ENCODE peak calls at places on chromosomes 4 and X, in eight cellular contexts. One of them, this sample, is unnamed.

GRCh38 chr4:142236268-142236667 is 599.9 kb downstream of the IL15 start:
- DNase-seq in adipocyte: no peak
- DNase-seq in pancreas: no peak
- DNase-seq in lung: no peak
- DNase-seq in neural progenitor cell: no peak
- DNase-seq in tibial nerve: no peak
- DNase-seq in IMR-90: peak; percentile 20
- DNase-seq in uterus: no peak
- DNase-seq in this sample: no peak

GRCh38 chr4:7204656-7205387 is 12.5 kb downstream of the SORCS2 start:
- DNase-seq in adipocyte: no peak
- DNase-seq in pancreas: peak; percentile 23
- DNase-seq in lung: no peak
- DNase-seq in neural progenitor cell: no peak
- DNase-seq in tibial nerve: no peak
- DNase-seq in IMR-90: no peak
- DNase-seq in uterus: no peak
- DNase-seq in this sample: no peak

GRCh38 chr4:28229092-28229491 is 1368.5 kb downstream of the STIM2 start:
- DNase-seq in adipocyte: peak; percentile 44
- DNase-seq in pancreas: no peak
- DNase-seq in lung: no peak
- DNase-seq in neural progenitor cell: peak; percentile 62
- DNase-seq in tibial nerve: no peak
- DNase-seq in IMR-90: peak; percentile 78
- DNase-seq in uterus: no peak
- DNase-seq in this sample: no peak

GRCh38 chr4:132065940-132066495 is 1083.1 kb upstream of the PCDH10 start:
- DNase-seq in adipocyte: peak; percentile 30
- DNase-seq in pancreas: no peak
- DNase-seq in lung: no peak
- DNase-seq in neural progenitor cell: no peak
- DNase-seq in tibial nerve: no peak
- DNase-seq in IMR-90: peak; percentile 71
- DNase-seq in uterus: no peak
- DNase-seq in this sample: no peak

GRCh38 chr4:4395849-4396627 is 9.1 kb downstream of the NSG1 start:
- DNase-seq in adipocyte: peak; percentile 20
- DNase-seq in pancreas: no peak
- DNase-seq in lung: no peak
- DNase-seq in neural progenitor cell: peak; percentile 91
- DNase-seq in tibial nerve: no peak
- DNase-seq in IMR-90: peak; percentile 53
- DNase-seq in uterus: no peak
- DNase-seq in this sample: peak; percentile 45

GRCh38 chr4:42428036-42428435 is 30.7 kb downstream of the SHISA3 start:
- DNase-seq in adipocyte: no peak
- DNase-seq in pancreas: no peak
- DNase-seq in lung: no peak
- DNase-seq in neural progenitor cell: no peak
- DNase-seq in tibial nerve: no peak
- DNase-seq in IMR-90: no peak
- DNase-seq in uterus: no peak
- DNase-seq in this sample: no peak

GRCh38 chr4:15648600-15648999 is 6.6 kb downstream of the FBXL5 start:
- DNase-seq in adipocyte: no peak
- DNase-seq in pancreas: no peak
- DNase-seq in lung: no peak
- DNase-seq in neural progenitor cell: no peak
- DNase-seq in tibial nerve: no peak
- DNase-seq in IMR-90: no peak
- DNase-seq in uterus: no peak
- DNase-seq in this sample: no peak

GRCh38 chrX:24026403-24026801 is 584 bp downstream of the KLHL15 start:
- DNase-seq in adipocyte: peak; percentile 37
- DNase-seq in pancreas: no peak
- DNase-seq in lung: no peak
- DNase-seq in neural progenitor cell: peak; percentile 23
- DNase-seq in tibial nerve: no peak
- DNase-seq in IMR-90: no peak
- DNase-seq in uterus: no peak
- DNase-seq in this sample: no peak

GRCh38 chrX:37357436-37357835 is 8.3 kb downstream of the PRRG1 start:
- DNase-seq in adipocyte: no peak
- DNase-seq in pancreas: no peak
- DNase-seq in lung: no peak
- DNase-seq in neural progenitor cell: no peak
- DNase-seq in tibial nerve: no peak
- DNase-seq in IMR-90: no peak
- DNase-seq in uterus: no peak
- DNase-seq in this sample: no peak

GRCh38 chr4:56641494-56642051 is 39.5 kb downstream of the HOPX start:
- DNase-seq in adipocyte: peak; percentile 83
- DNase-seq in pancreas: no peak
- DNase-seq in lung: no peak
- DNase-seq in neural progenitor cell: no peak
- DNase-seq in tibial nerve: no peak
- DNase-seq in IMR-90: peak; percentile 98
- DNase-seq in uterus: no peak
- DNase-seq in this sample: no peak

GRCh38 chr4:139606600-139607301 is 50.7 kb upstream of the SETD7 start:
- DNase-seq in adipocyte: peak; percentile 79
- DNase-seq in pancreas: no peak
- DNase-seq in lung: no peak
- DNase-seq in neural progenitor cell: no peak
- DNase-seq in tibial nerve: no peak
- DNase-seq in IMR-90: peak; percentile 70
- DNase-seq in uterus: no peak
- DNase-seq in this sample: no peak

GRCh38 chr4:122099896-122100295 is 52.2 kb upstream of the BLTP1 start:
- DNase-seq in adipocyte: peak; percentile 24
- DNase-seq in pancreas: no peak
- DNase-seq in lung: no peak
- DNase-seq in neural progenitor cell: no peak
- DNase-seq in tibial nerve: no peak
- DNase-seq in IMR-90: peak; percentile 89
- DNase-seq in uterus: no peak
- DNase-seq in this sample: no peak

GRCh38 chrX:38903093-38903492 is 101.8 kb downstream of the MID1IP1 start:
- DNase-seq in adipocyte: no peak
- DNase-seq in pancreas: no peak
- DNase-seq in lung: no peak
- DNase-seq in neural progenitor cell: no peak
- DNase-seq in tibial nerve: no peak
- DNase-seq in IMR-90: no peak
- DNase-seq in uterus: no peak
- DNase-seq in this sample: no peak

GRCh38 chr4:153170407-153170806 is 33.8 kb upstream of the TRIM2 start:
- DNase-seq in adipocyte: no peak
- DNase-seq in pancreas: no peak
- DNase-seq in lung: no peak
- DNase-seq in neural progenitor cell: peak; percentile 36
- DNase-seq in tibial nerve: no peak
- DNase-seq in IMR-90: no peak
- DNase-seq in uterus: no peak
- DNase-seq in this sample: no peak

GRCh38 chr4:148030486-148030885 is 298.6 kb downstream of the ARHGAP10 start:
- DNase-seq in adipocyte: peak; percentile 84
- DNase-seq in pancreas: no peak
- DNase-seq in lung: no peak
- DNase-seq in neural progenitor cell: no peak
- DNase-seq in tibial nerve: no peak
- DNase-seq in IMR-90: peak; percentile 75
- DNase-seq in uterus: no peak
- DNase-seq in this sample: no peak

GRCh38 chr4:69095301-69095731 is 958 bp upstream of the UGT2B7 start:
- DNase-seq in adipocyte: peak; percentile 45
- DNase-seq in pancreas: no peak
- DNase-seq in lung: no peak
- DNase-seq in neural progenitor cell: no peak
- DNase-seq in tibial nerve: no peak
- DNase-seq in IMR-90: peak; percentile 92
- DNase-seq in uterus: no peak
- DNase-seq in this sample: no peak

GRCh38 chr4:44740201-44740600 is 13.8 kb upstream of the GNPDA2 start:
- DNase-seq in adipocyte: no peak
- DNase-seq in pancreas: no peak
- DNase-seq in lung: no peak
- DNase-seq in neural progenitor cell: no peak
- DNase-seq in tibial nerve: no peak
- DNase-seq in IMR-90: no peak
- DNase-seq in uterus: no peak
- DNase-seq in this sample: no peak

GRCh38 chr4:152112887-152113286 is 352.1 kb upstream of the GATB start:
- DNase-seq in adipocyte: no peak
- DNase-seq in pancreas: no peak
- DNase-seq in lung: no peak
- DNase-seq in neural progenitor cell: no peak
- DNase-seq in tibial nerve: no peak
- DNase-seq in IMR-90: no peak
- DNase-seq in uterus: no peak
- DNase-seq in this sample: no peak

GRCh38 chr4:106287353-106287969 is 28.5 kb downstream of the TBCK start:
- DNase-seq in adipocyte: peak; percentile 79
- DNase-seq in pancreas: no peak
- DNase-seq in lung: no peak
- DNase-seq in neural progenitor cell: no peak
- DNase-seq in tibial nerve: no peak
- DNase-seq in IMR-90: peak; percentile 95
- DNase-seq in uterus: no peak
- DNase-seq in this sample: no peak

GRCh38 chrX:111892375-111892774 is 16.4 kb downstream of the TRPC5OS start:
- DNase-seq in adipocyte: no peak
- DNase-seq in pancreas: no peak
- DNase-seq in lung: no peak
- DNase-seq in neural progenitor cell: no peak
- DNase-seq in tibial nerve: no peak
- DNase-seq in IMR-90: no peak
- DNase-seq in uterus: no peak
- DNase-seq in this sample: no peak
- H3K36me3 ChIP-seq in adipocyte: no peaks in the 10 kb centered on the region
- H3K36me3 ChIP-seq in pancreas: no peaks in the 10 kb centered on the region
- H3K36me3 ChIP-seq in lung: no peaks in the 10 kb centered on the region
- H3K36me3 ChIP-seq in neural progenitor cell: no peaks in the 10 kb centered on the region
- H3K36me3 ChIP-seq in tibial nerve: no peaks in the 10 kb centered on the region
- H3K36me3 ChIP-seq in IMR-90: no peaks in the 10 kb centered on the region
- H3K36me3 ChIP-seq in uterus: no peaks in the 10 kb centered on the region
- H3K36me3 ChIP-seq in this sample: no peaks in the 10 kb centered on the region

GRCh38 chrX:12794654-12795053 is 3.4 kb downstream of the PRPS2 start:
- DNase-seq in adipocyte: no peak
- DNase-seq in pancreas: no peak
- DNase-seq in lung: no peak
- DNase-seq in neural progenitor cell: no peak
- DNase-seq in tibial nerve: no peak
- DNase-seq in IMR-90: no peak
- DNase-seq in uterus: peak; percentile 32
- DNase-seq in this sample: no peak

GRCh38 chrX:12804655-12805054 is 13.4 kb downstream of the PRPS2 start:
- DNase-seq in adipocyte: peak; percentile 17
- DNase-seq in pancreas: no peak
- DNase-seq in lung: no peak
- DNase-seq in neural progenitor cell: no peak
- DNase-seq in tibial nerve: no peak
- DNase-seq in IMR-90: no peak
- DNase-seq in uterus: no peak
- DNase-seq in this sample: no peak

GRCh38 chrX:12798601-12799000 is 7.4 kb downstream of the PRPS2 start:
- DNase-seq in adipocyte: peak; percentile 16
- DNase-seq in pancreas: no peak
- DNase-seq in lung: no peak
- DNase-seq in neural progenitor cell: no peak
- DNase-seq in tibial nerve: no peak
- DNase-seq in IMR-90: peak; percentile 79
- DNase-seq in uterus: no peak
- DNase-seq in this sample: no peak

GRCh38 chrX:12802741-12803140 is 11.5 kb downstream of the PRPS2 start:
- DNase-seq in adipocyte: no peak
- DNase-seq in pancreas: no peak
- DNase-seq in lung: no peak
- DNase-seq in neural progenitor cell: no peak
- DNase-seq in tibial nerve: no peak
- DNase-seq in IMR-90: no peak
- DNase-seq in uterus: no peak
- DNase-seq in this sample: no peak

DNA sequence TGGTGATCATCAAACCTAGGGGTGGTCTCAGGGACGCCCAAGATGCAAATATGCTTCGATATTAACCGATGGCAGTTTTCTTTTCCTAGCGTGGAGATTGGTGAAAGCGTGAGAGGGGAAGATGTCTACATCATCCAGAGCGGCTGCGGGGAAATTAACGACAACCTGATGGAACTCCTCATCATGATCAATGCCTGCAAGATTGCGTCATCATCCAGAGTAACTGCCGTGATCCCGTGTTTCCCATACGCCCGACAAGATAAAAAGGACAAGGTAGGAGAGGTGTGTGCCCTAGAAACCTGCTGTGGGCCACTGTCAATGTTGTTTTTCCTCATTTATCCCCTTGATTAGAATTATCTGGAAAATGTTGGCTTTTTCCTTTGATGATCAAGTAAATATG is 7.9 kb downstream of the PRPS2 start:
- DNase-seq in adipocyte: no peak
- DNase-seq in pancreas: no peak
- DNase-seq in lung: no peak
- DNase-seq in neural progenitor cell: no peak
- DNase-seq in tibial nerve: no peak
- DNase-seq in IMR-90: no peak
- DNase-seq in uterus: no peak
- DNase-seq in this sample: no peak
- H3K36me3 ChIP-seq in adipocyte: no peaks in the 10 kb centered on the region
- H3K36me3 ChIP-seq in pancreas: no peaks in the 10 kb centered on the region
- H3K36me3 ChIP-seq in lung: no peaks in the 10 kb centered on the region
- H3K36me3 ChIP-seq in neural progenitor cell: no peaks in the 10 kb centered on the region
- H3K36me3 ChIP-seq in tibial nerve: peaks cover 56% of the 10 kb centered on the region
- H3K36me3 ChIP-seq in IMR-90: no peaks in the 10 kb centered on the region
- H3K36me3 ChIP-seq in uterus: no peaks in the 10 kb centered on the region
- H3K36me3 ChIP-seq in this sample: no peaks in the 10 kb centered on the region

DNA sequence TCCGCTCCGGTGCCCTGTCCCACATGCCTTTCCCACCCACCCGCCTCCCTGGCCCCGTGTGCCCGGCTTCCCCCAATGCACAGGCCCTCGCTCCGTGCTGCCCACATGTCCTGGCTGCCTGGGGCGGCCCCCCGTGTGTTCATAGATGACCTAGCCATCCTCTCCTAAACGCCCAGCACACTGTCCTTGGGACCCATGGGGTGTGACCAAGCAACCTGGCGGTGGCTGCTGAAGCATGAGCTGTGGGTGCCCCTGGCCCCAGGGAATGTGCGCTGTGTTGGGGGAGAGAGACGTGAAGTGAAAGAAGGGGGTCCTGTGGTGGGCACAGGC is 28.3 kb downstream of the MAEA start:
- DNase-seq in adipocyte: no peak
- DNase-seq in pancreas: no peak
- DNase-seq in lung: no peak
- DNase-seq in neural progenitor cell: no peak
- DNase-seq in tibial nerve: no peak
- DNase-seq in IMR-90: no peak
- DNase-seq in uterus: no peak
- DNase-seq in this sample: no peak
- H3K36me3 ChIP-seq in adipocyte: peaks cover 61% of the 10 kb centered on the region
- H3K36me3 ChIP-seq in pancreas: peaks cover 33% of the 10 kb centered on the region
- H3K36me3 ChIP-seq in lung: peaks cover 3% of the 10 kb centered on the region
- H3K36me3 ChIP-seq in neural progenitor cell: no peaks in the 10 kb centered on the region
- H3K36me3 ChIP-seq in tibial nerve: peaks cover 89% of the 10 kb centered on the region
- H3K36me3 ChIP-seq in IMR-90: peaks cover 56% of the 10 kb centered on the region
- H3K36me3 ChIP-seq in uterus: no peaks in the 10 kb centered on the region
- H3K36me3 ChIP-seq in this sample: peaks cover 3% of the 10 kb centered on the region

GRCh38 chr4:53441564-53441963 is 64.1 kb downstream of the FIP1L1 start:
- DNase-seq in adipocyte: no peak
- DNase-seq in pancreas: no peak
- DNase-seq in lung: no peak
- DNase-seq in neural progenitor cell: no peak
- DNase-seq in tibial nerve: no peak
- DNase-seq in IMR-90: no peak
- DNase-seq in uterus: no peak
- DNase-seq in this sample: no peak
- H3K36me3 ChIP-seq in adipocyte: peaks cover 80% of the 10 kb centered on the region
- H3K36me3 ChIP-seq in pancreas: peaks cover 18% of the 10 kb centered on the region
- H3K36me3 ChIP-seq in lung: peaks cover 4% of the 10 kb centered on the region
- H3K36me3 ChIP-seq in neural progenitor cell: peaks cover 12% of the 10 kb centered on the region
- H3K36me3 ChIP-seq in tibial nerve: peaks cover 70% of the 10 kb centered on the region
- H3K36me3 ChIP-seq in IMR-90: peaks cover 9% of the 10 kb centered on the region
- H3K36me3 ChIP-seq in uterus: no peaks in the 10 kb centered on the region
- H3K36me3 ChIP-seq in this sample: no peaks in the 10 kb centered on the region

This sample was measured in ovary.